ENCODE peak calls at places on chromosomes 4 and X, in eight cellular contexts. I, R, Y, Q, A, T, S and B are unnamed samples.

GRCh38 chr4:26105815-26106699 is 192.0 kb downstream of the SMIM20 start:
- DNase-seq in Q (no peak), A (peak; percentile 84), Y (no peak), I (peak; percentile 65), S (peak; percentile 80), T (peak; percentile 31), R (no peak), B (no peak)

GRCh38 chrX:2351999-2352995 is 148.5 kb downstream of the DHRSX start:
- DNase-seq in R (no peak), Y (no peak), A (peak; percentile 88), S (peak; percentile 99), T (no peak), Q (no peak), I (peak; percentile 68), B (no peak)

GRCh38 chrX:153649915-153650782 is 3.1 kb downstream of the DUSP9 start:
- DNase-seq in T (no peak), A (no peak), I (no peak), Y (no peak), S (no peak), Q (peak; percentile 59), R (no peak), B (peak; percentile 6)

GRCh38 chr4:156976147-156976546 is 4.5 kb upstream of the PDGFC start:
- DNase-seq in S (peak; percentile 87), T (no peak), I (peak; percentile 53), Y (no peak), Q (no peak), R (no peak), A (peak; percentile 79), B (no peak)

GRCh38 chr4:155207534-155208257 is 740 bp upstream of the NPY2R start:
- DNase-seq in S (no peak), R (peak; percentile 46), Q (no peak), I (peak; percentile 64), T (no peak), Y (no peak), A (no peak), B (no peak)

GRCh38 chrX:75547137-75547536 is 24.3 kb upstream of the ZDHHC15 start:
- DNase-seq in Q (no peak), A (no peak), I (no peak), R (no peak), T (no peak), Y (no peak), S (no peak), B (no peak)

GRCh38 chrX:67545772-67546495 is 2.1 kb downstream of the AR start:
- DNase-seq in T (peak; percentile 27), Y (no peak), Q (peak; percentile 73), A (peak; percentile 15), S (no peak), R (peak; percentile 36), I (no peak), B (peak; percentile 19)

GRCh38 chrX:99242001-99242400 is 1168.1 kb downstream of the PCDH19 start:
- DNase-seq in Q (peak; percentile 22), A (no peak), I (no peak), S (no peak), R (no peak), Y (no peak), T (no peak), B (no peak)

GRCh38 chrX:13750204-13750603 is 15.7 kb downstream of the OFD1 start:
- DNase-seq in I (peak; percentile 78), T (no peak), A (peak; percentile 60), S (peak; percentile 48), Q (no peak), R (peak; percentile 40), Y (no peak), B (no peak)

GRCh38 chr4:106358899-106359298 is 9.7 kb downstream of the GIMD1 start:
- DNase-seq in R (no peak), S (peak; percentile 77), I (peak; percentile 13), T (no peak), Q (no peak), Y (no peak), A (no peak), B (no peak)

GRCh38 chr4:83771113-83771705 is 235.3 kb downstream of the GPAT3 start:
- DNase-seq in R (peak; percentile 69), I (peak; percentile 42), T (no peak), Y (no peak), S (peak; percentile 60), A (peak; percentile 29), Q (no peak), B (no peak)

GRCh38 chr4:141473026-141473540 is 163.3 kb upstream of the IL15 start:
- DNase-seq in A (no peak), S (no peak), Y (no peak), R (no peak), I (no peak), Q (no peak), T (no peak), B (no peak)

GRCh38 chr4:138996090-138996489 is 19.5 kb upstream of the NOCT start:
- DNase-seq in Y (no peak), A (no peak), S (no peak), T (no peak), Q (no peak), I (no peak), R (no peak), B (no peak)

GRCh38 chrX:1416965-1417760 is 25.2 kb upstream of the SLC25A6 start:
- DNase-seq in S (no peak), R (no peak), A (no peak), I (no peak), Q (peak; percentile 7), T (no peak), Y (no peak), B (no peak)

GRCh38 chr4:138035781-138036258 is 206.3 kb downstream of the SLC7A11 start:
- DNase-seq in R (peak; percentile 78), A (peak; percentile 84), S (peak; percentile 81), T (no peak), I (peak; percentile 79), Y (no peak), Q (no peak), B (no peak)

GRCh38 chr4:76232681-76233080 is 18.8 kb upstream of the FAM47E start:
- DNase-seq in Y (no peak), I (no peak), S (no peak), A (peak; percentile 65), Q (no peak), R (no peak), T (no peak), B (no peak)

GRCh38 chr4:175350246-175350645 is 432.1 kb downstream of the ADAM29 start:
- DNase-seq in T (no peak), R (no peak), A (no peak), I (no peak), Y (no peak), S (no peak), Q (no peak), B (no peak)

GRCh38 chr4:174107749-174108354 is 175.6 kb downstream of the FBXO8 start:
- DNase-seq in R (no peak), I (no peak), Y (no peak), T (no peak), S (no peak), Q (no peak), A (no peak), B (no peak)

GRCh38 chr4:965766-966134 is 7.6 kb downstream of the DGKQ start:
- DNase-seq in S (no peak), I (no peak), A (no peak), T (no peak), Y (no peak), R (no peak), Q (peak; percentile 68), B (no peak)
- H3K4me1 ChIP-seq in S (no peaks in the 10 kb centered on the region), I (peaks cover under 1% of the 10 kb centered on the region), A (no peaks in the 10 kb centered on the region), T (no peaks in the 10 kb centered on the region), Y (no peaks in the 10 kb centered on the region), R (no peaks in the 10 kb centered on the region), Q (no peaks in the 10 kb centered on the region), B (no peaks in the 10 kb centered on the region)

GRCh38 chr4:158965208-158965607 is 137.7 kb upstream of the RAPGEF2 start:
- DNase-seq in Y (no peak), Q (no peak), A (no peak), R (no peak), T (no peak), I (no peak), S (no peak), B (no peak)

GRCh38 chr4:158962396-158962795 is 140.5 kb upstream of the RAPGEF2 start:
- DNase-seq in A (no peak), Q (no peak), I (no peak), S (no peak), R (no peak), Y (no peak), T (no peak), B (no peak)

GRCh38 chr4:158968961-158969360 is 133.9 kb upstream of the RAPGEF2 start:
- DNase-seq in Y (no peak), R (no peak), T (no peak), Q (no peak), A (no peak), I (no peak), S (no peak), B (no peak)

GRCh38 chr4:158964114-158964727 is 138.7 kb upstream of the RAPGEF2 start:
- DNase-seq in S (no peak), T (no peak), Y (no peak), R (no peak), Q (no peak), A (no peak), I (no peak), B (no peak)

GRCh38 chr4:158964728-158965124 is 138.2 kb upstream of the RAPGEF2 start:
- DNase-seq in Y (no peak), R (no peak), Q (no peak), I (no peak), T (no peak), S (no peak), A (no peak), B (no peak)
- H3K4me1 ChIP-seq in Y (no peaks in the 10 kb centered on the region), R (no peaks in the 10 kb centered on the region), Q (no peaks in the 10 kb centered on the region), I (no peaks in the 10 kb centered on the region), T (no peaks in the 10 kb centered on the region), S (peaks cover 2% of the 10 kb centered on the region), A (no peaks in the 10 kb centered on the region), B (no peaks in the 10 kb centered on the region)

DNA sequence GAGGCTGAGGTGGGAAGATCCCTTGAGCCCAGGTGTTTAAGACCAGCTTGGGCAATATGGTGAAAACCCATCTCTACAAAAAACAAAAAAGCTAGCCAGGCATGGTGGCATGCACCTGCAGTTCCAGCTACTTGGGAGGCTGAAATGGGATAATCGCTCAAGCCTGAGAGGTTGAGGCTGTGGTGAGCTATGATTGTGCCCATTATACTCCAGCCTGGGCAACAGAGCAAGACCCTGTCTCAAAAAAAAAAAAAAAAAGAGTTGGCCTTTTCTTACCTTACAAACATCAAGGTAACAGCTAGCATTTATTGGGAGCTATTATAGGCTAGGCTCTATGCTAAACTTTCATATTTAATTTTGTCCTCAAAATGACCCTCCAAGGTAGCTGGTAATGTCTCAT is 43.4 kb downstream of the PTTG2 start:
- DNase-seq in R (no peak), Y (no peak), I (no peak), A (no peak), T (no peak), Q (no peak), S (no peak), B (no peak)
- H3K4me1 ChIP-seq in R (peaks cover 23% of the 10 kb centered on the region), Y (no peaks in the 10 kb centered on the region), I (peaks cover 8% of the 10 kb centered on the region), A (peaks cover 2% of the 10 kb centered on the region), T (no peaks in the 10 kb centered on the region), Q (peaks cover 43% of the 10 kb centered on the region), S (peaks cover 13% of the 10 kb centered on the region), B (peaks cover 12% of the 10 kb centered on the region)

DNA sequence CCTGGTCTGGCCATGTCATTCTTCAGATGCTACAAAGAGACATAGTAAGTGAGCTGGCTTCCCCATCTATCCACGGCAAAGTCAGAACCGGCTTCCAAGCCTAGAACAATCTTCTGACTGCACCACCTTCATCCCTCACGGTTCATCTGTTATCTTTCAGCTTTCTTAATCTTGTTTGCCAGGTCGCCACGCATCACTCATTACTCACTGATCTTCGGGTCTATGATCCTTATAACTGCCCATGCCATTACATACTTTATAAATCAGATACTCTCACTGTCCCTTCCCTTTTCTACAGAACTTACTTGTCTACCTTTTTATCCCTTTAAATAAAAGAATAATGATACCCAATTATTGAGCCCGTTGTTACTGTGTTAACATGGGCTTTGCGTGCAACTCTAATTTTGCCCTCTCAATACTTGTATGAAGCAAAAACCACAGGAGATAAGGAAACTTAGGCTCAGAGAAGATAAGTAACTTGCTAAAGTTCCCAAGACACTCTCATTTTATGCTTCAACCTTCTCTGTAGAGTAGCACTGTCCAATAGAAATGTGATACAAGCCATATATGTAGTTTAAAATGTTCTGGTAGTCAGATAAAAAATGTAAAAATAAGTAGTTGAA is 171.7 kb downstream of the AMELX start:
- DNase-seq in S (no peak), Q (no peak), I (peak; percentile 21), Y (no peak), T (no peak), R (no peak), A (no peak), B (no peak)
- H3K4me1 ChIP-seq in S (peaks cover 4% of the 10 kb centered on the region), Q (peaks cover 8% of the 10 kb centered on the region), I (peaks cover 38% of the 10 kb centered on the region), Y (no peaks in the 10 kb centered on the region), T (no peaks in the 10 kb centered on the region), R (peaks cover 9% of the 10 kb centered on the region), A (peaks cover 2% of the 10 kb centered on the region), B (peaks cover 3% of the 10 kb centered on the region)